ENCODE peak calls at places on chromosomes 2 and 18, in five cellular contexts. R, V, T, X and C are unnamed samples.

GRCh38 chr2:120305296-120305695 is 40.6 kb upstream of the INHBB start:
- DNase-seq in R (peak; percentile 42), V (no peak), T (no peak), X (peak; percentile 29), C (no peak)

GRCh38 chr2:127024769-127025356 is 82.1 kb downstream of the BIN1 start:
- DNase-seq in R (peak; percentile 64), V (no peak), T (no peak), X (peak; percentile 72), C (peak; percentile 43)

GRCh38 chr2:226338825-226339224 is 460.8 kb downstream of the IRS1 start:
- DNase-seq in R (no peak), V (no peak), T (no peak), X (no peak), C (no peak)

GRCh38 chr2:28117104-28117596 is 226.6 kb downstream of the BABAM2 start:
- DNase-seq in R (no peak), V (no peak), T (no peak), X (no peak), C (no peak)

GRCh38 chr2:128421861-128422311 is 103.2 kb upstream of the HS6ST1 start:
- DNase-seq in R (no peak), V (no peak), T (no peak), X (no peak), C (no peak)

GRCh38 chr2:218257390-218257981 is 3.3 kb upstream of the GPBAR1 start:
- DNase-seq in R (peak; percentile 46), V (peak; percentile 24), T (peak; percentile 51), X (no peak), C (peak; percentile 34)

GRCh38 chr18:2657788-2658458 is 2.4 kb downstream of the SMCHD1 start:
- DNase-seq in R (peak; percentile 88), V (peak; percentile 87), T (no peak), X (peak; percentile 78), C (peak; percentile 76)

GRCh38 chr2:66790651-66791181 is 355.8 kb downstream of the MEIS1 start:
- DNase-seq in R (peak; percentile 63), V (no peak), T (no peak), X (peak; percentile 65), C (peak; percentile 70)

GRCh38 chr2:80778704-80779103 is 474.2 kb upstream of the LRRTM1 start:
- DNase-seq in R (no peak), V (no peak), T (no peak), X (no peak), C (no peak)

GRCh38 chr2:46381871-46382270 is 84.7 kb downstream of the EPAS1 start:
- DNase-seq in R (no peak), V (no peak), T (no peak), X (no peak), C (no peak)

GRCh38 chr2:160294339-160294803 is 94.3 kb upstream of the ITGB6 start:
- DNase-seq in R (peak; percentile 86), V (peak; percentile 51), T (no peak), X (peak; percentile 93), C (peak; percentile 98)

GRCh38 chr2:160293401-160293911 is 93.4 kb upstream of the ITGB6 start:
- DNase-seq in R (peak; percentile 94), V (no peak), T (no peak), X (peak; percentile 95), C (peak; percentile 93)

GRCh38 chr2:160291382-160291781 is 91.3 kb upstream of the ITGB6 start:
- DNase-seq in R (no peak), V (no peak), T (no peak), X (no peak), C (no peak)

GRCh38 chr2:160290590-160290989 is 90.5 kb upstream of the ITGB6 start:
- DNase-seq in R (no peak), V (no peak), T (no peak), X (no peak), C (no peak)

DNA sequence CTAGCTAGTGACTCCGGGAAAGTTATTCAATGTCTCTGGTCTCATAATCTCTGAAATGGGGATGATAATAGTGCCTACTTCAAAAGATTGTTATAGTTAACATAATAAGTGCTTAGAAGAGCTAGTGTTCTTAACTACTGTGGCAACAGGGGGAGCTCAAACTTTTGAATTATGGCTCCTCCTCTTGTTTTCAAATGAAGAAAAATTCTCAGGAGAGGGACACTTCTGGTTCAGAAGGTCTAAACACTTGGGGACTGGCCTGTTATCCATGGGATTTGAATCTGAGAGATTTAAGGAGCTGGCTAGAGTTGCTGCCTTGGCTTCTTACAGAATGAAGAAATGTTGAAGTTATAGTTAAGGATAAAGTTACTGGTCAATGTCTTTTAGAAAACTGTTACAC is 92.2 kb upstream of the ITGB6 start:
- DNase-seq in R (peak; percentile 72), V (no peak), T (no peak), X (peak; percentile 50), C (peak; percentile 55)
- TF ChIP-seq CTCF in R (peak; percentile 48), V (no peak), T (no peak), X (peak; percentile 22), C (peak; percentile 28)

DNA sequence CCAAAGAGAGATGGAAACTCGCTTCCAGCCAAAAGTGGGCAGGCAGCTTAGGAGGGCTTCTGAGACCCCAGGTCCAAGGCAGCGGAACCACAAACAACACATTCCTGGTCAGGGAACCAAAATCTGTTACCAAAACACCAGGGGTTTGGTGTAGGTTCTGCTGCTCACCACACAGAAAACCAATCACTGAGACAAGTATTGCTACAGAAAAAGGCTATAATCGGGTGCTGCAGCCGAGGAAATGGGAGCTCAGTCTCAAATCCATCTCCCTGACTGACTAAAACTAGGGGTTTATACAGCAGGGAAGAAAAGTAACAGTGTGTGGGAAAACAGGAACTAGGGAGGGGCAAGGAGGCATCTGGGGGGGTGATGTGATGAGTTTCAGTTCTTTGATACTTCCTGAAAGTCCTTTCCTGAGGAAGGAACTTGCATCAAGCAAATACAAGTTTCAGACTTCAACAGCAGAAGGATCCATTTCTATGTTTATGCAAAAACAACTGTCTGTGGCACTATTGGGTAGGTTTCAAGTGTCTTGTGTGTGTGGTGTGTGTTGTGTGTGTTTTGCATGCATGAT is 108.0 kb downstream of the FAM168B start:
- DNase-seq in R (no peak), V (no peak), T (no peak), X (no peak), C (no peak)
- H3K4me3 ChIP-seq in R (no peak overlapping the region), V (no peak overlapping the region), T (no peak overlapping the region), X (no peak overlapping the region), C (no peak overlapping the region)

GRCh38 chr18:1302861-1303260 is 398.2 kb downstream of the ADCYAP1 start:
- DNase-seq in R (no peak), V (no peak), T (no peak), X (no peak), C (no peak)
- TF ChIP-seq CTCF in R (no peak), V (no peak), T (no peak), X (no peak), C (no peak)

DNA sequence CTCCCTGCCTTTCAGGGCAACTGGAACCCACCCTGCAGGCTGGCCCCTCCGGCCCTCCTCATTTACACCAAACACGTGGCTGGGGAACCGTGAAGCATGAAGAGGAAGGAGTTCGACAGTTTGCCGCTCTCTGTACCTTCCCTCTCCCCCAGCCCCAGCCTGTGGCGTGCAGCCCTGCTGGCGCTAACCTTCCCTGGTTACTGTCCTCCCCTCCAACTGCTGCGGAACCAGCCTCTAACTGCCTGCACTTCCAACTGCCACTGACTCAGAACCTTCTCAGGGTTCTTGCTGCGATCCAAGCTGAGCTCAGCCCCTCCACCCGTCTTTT is 19.2 kb upstream of the GNAL start:
- DNase-seq in R (no peak), V (no peak), T (no peak), X (no peak), C (no peak)
- H3K4me3 ChIP-seq in R (no peak overlapping the region), V (no peak overlapping the region), T (no peak overlapping the region), X (no peak overlapping the region), C (no peak overlapping the region)

GRCh38 chr2:194602750-194603149 is 1054.3 kb upstream of the SLC39A10 start:
- DNase-seq in R (no peak), V (no peak), T (no peak), X (no peak), C (no peak)
- TF ChIP-seq CTCF in R (no peak), V (no peak), T (no peak), X (no peak), C (no peak)

GRCh38 chr2:172072279-172072678 is 13.0 kb upstream of the DLX1 start:
- DNase-seq in R (no peak), V (no peak), T (no peak), X (no peak), C (no peak)
- H3K4me3 ChIP-seq in R (no peak overlapping the region), V (no peak overlapping the region), T (no peak overlapping the region), X (no peak overlapping the region), C (no peak overlapping the region)

GRCh38 chr2:64978514-64979268 is 10.5 kb upstream of the SLC1A4 start:
- DNase-seq in R (peak; percentile 39), V (peak; percentile 30), T (no peak), X (peak; percentile 41), C (peak; percentile 42)
- TF ChIP-seq CTCF in R (peak; percentile 37), V (no peak), T (peak; percentile 31), X (no peak), C (peak; percentile 30)

GRCh38 chr2:2642906-2643890 is 312.1 kb upstream of the MYT1L start:
- DNase-seq in R (no peak), V (no peak), T (no peak), X (no peak), C (no peak)
- H3K4me3 ChIP-seq in R (no peak overlapping the region), V (no peak overlapping the region), T (no peak overlapping the region), X (no peak overlapping the region), C (no peak overlapping the region)

GRCh38 chr2:197075754-197076337 is 149.3 kb upstream of the PGAP1 start:
- DNase-seq in R (peak; percentile 58), V (no peak), T (no peak), X (peak; percentile 46), C (peak; percentile 28)
- TF ChIP-seq CTCF in R (peak; percentile 64), V (peak; percentile 52), T (peak; percentile 27), X (peak; percentile 24), C (peak; percentile 40)